ENCODE peak calls at places on chromosome 17, in eight cellular contexts. One of them, this sample, is unnamed.

GRCh38 chr17:19238167-19238505 is 970 bp downstream of the EPN2 start:
- DNase-seq in ovary: peak; percentile 42
- DNase-seq in heart right ventricle: peak; percentile 36
- DNase-seq in body of pancreas: peak; percentile 44
- DNase-seq in fibroblast of lung: no peak
- DNase-seq in right lobe of liver: peak; percentile 65
- DNase-seq in esophagus squamous epithelium: no peak
- DNase-seq in GM12878: no peak
- DNase-seq in this sample: peak; percentile 75

GRCh38 chr17:40605301-40605700 is 40.0 kb upstream of the CCR7 start:
- DNase-seq in ovary: no peak
- DNase-seq in heart right ventricle: no peak
- DNase-seq in body of pancreas: no peak
- DNase-seq in fibroblast of lung: no peak
- DNase-seq in right lobe of liver: no peak
- DNase-seq in esophagus squamous epithelium: no peak
- DNase-seq in GM12878: no peak
- DNase-seq in this sample: no peak

GRCh38 chr17:67689534-67690177 is 28.1 kb upstream of the NOL11 start:
- DNase-seq in ovary: peak; percentile 71
- DNase-seq in heart right ventricle: peak; percentile 73
- DNase-seq in body of pancreas: peak; percentile 76
- DNase-seq in fibroblast of lung: peak; percentile 48
- DNase-seq in right lobe of liver: peak; percentile 51
- DNase-seq in esophagus squamous epithelium: no peak
- DNase-seq in GM12878: peak; percentile 37
- DNase-seq in this sample: no peak

GRCh38 chr17:70564006-70564620 is 394.8 kb downstream of the KCNJ2 start:
- DNase-seq in ovary: no peak
- DNase-seq in heart right ventricle: no peak
- DNase-seq in body of pancreas: no peak
- DNase-seq in fibroblast of lung: peak; percentile 55
- DNase-seq in right lobe of liver: no peak
- DNase-seq in esophagus squamous epithelium: no peak
- DNase-seq in GM12878: no peak
- DNase-seq in this sample: no peak

GRCh38 chr17:50560931-50561750 is 626 bp downstream of the CACNA1G start:
- DNase-seq in ovary: peak; percentile 64
- DNase-seq in heart right ventricle: no peak
- DNase-seq in body of pancreas: no peak
- DNase-seq in fibroblast of lung: no peak
- DNase-seq in right lobe of liver: no peak
- DNase-seq in esophagus squamous epithelium: no peak
- DNase-seq in GM12878: no peak
- DNase-seq in this sample: peak; percentile 20

GRCh38 chr17:5379351-5380107 is 39.9 kb downstream of the NUP88 start:
- DNase-seq in ovary: no peak
- DNase-seq in heart right ventricle: no peak
- DNase-seq in body of pancreas: no peak
- DNase-seq in fibroblast of lung: no peak
- DNase-seq in right lobe of liver: no peak
- DNase-seq in esophagus squamous epithelium: no peak
- DNase-seq in GM12878: no peak
- DNase-seq in this sample: no peak

GRCh38 chr17:78109489-78109761 is 19.1 kb downstream of the TMC6 start:
- DNase-seq in ovary: no peak
- DNase-seq in heart right ventricle: no peak
- DNase-seq in body of pancreas: no peak
- DNase-seq in fibroblast of lung: no peak
- DNase-seq in right lobe of liver: no peak
- DNase-seq in esophagus squamous epithelium: no peak
- DNase-seq in GM12878: no peak
- DNase-seq in this sample: no peak

GRCh38 chr17:78058001-78058400 is 70.6 kb downstream of the TMC6 start:
- DNase-seq in ovary: no peak
- DNase-seq in heart right ventricle: no peak
- DNase-seq in body of pancreas: no peak
- DNase-seq in fibroblast of lung: no peak
- DNase-seq in right lobe of liver: no peak
- DNase-seq in esophagus squamous epithelium: no peak
- DNase-seq in GM12878: no peak
- DNase-seq in this sample: no peak

GRCh38 chr17:55420776-55421178 is 858 bp downstream of the MMD start:
- DNase-seq in ovary: peak; percentile 45
- DNase-seq in heart right ventricle: peak; percentile 54
- DNase-seq in body of pancreas: peak; percentile 32
- DNase-seq in fibroblast of lung: peak; percentile 19
- DNase-seq in right lobe of liver: peak; percentile 64
- DNase-seq in esophagus squamous epithelium: no peak
- DNase-seq in GM12878: no peak
- DNase-seq in this sample: peak; percentile 81

GRCh38 chr17:56142325-56142724 is 10.9 kb upstream of the ANKFN1 start:
- DNase-seq in ovary: no peak
- DNase-seq in heart right ventricle: no peak
- DNase-seq in body of pancreas: peak; percentile 25
- DNase-seq in fibroblast of lung: peak; percentile 95
- DNase-seq in right lobe of liver: no peak
- DNase-seq in esophagus squamous epithelium: no peak
- DNase-seq in GM12878: no peak
- DNase-seq in this sample: no peak

GRCh38 chr17:49577651-49577935 is 1.9 kb downstream of the NXPH3 start:
- DNase-seq in ovary: no peak
- DNase-seq in heart right ventricle: no peak
- DNase-seq in body of pancreas: no peak
- DNase-seq in fibroblast of lung: no peak
- DNase-seq in right lobe of liver: no peak
- DNase-seq in esophagus squamous epithelium: no peak
- DNase-seq in GM12878: no peak
- DNase-seq in this sample: no peak

GRCh38 chr17:1709403-1709891 is 730 bp downstream of the TLCD2 start:
- DNase-seq in ovary: peak; percentile 57
- DNase-seq in heart right ventricle: no peak
- DNase-seq in body of pancreas: no peak
- DNase-seq in fibroblast of lung: peak; percentile 29
- DNase-seq in right lobe of liver: no peak
- DNase-seq in esophagus squamous epithelium: no peak
- DNase-seq in GM12878: no peak
- DNase-seq in this sample: no peak

GRCh38 chr17:39747745-39748144 is 10.0 kb downstream of the GRB7 start:
- DNase-seq in ovary: no peak
- DNase-seq in heart right ventricle: no peak
- DNase-seq in body of pancreas: no peak
- DNase-seq in fibroblast of lung: no peak
- DNase-seq in right lobe of liver: no peak
- DNase-seq in esophagus squamous epithelium: no peak
- DNase-seq in GM12878: no peak
- DNase-seq in this sample: no peak

GRCh38 chr17:67477687-67478086 is 100.6 kb downstream of the PITPNC1 start:
- DNase-seq in ovary: no peak
- DNase-seq in heart right ventricle: no peak
- DNase-seq in body of pancreas: no peak
- DNase-seq in fibroblast of lung: peak; percentile 69
- DNase-seq in right lobe of liver: no peak
- DNase-seq in esophagus squamous epithelium: no peak
- DNase-seq in GM12878: no peak
- DNase-seq in this sample: no peak

GRCh38 chr17:64340557-64340956 is 50.1 kb downstream of the PECAM1 start:
- DNase-seq in ovary: no peak
- DNase-seq in heart right ventricle: no peak
- DNase-seq in body of pancreas: no peak
- DNase-seq in fibroblast of lung: no peak
- DNase-seq in right lobe of liver: no peak
- DNase-seq in esophagus squamous epithelium: no peak
- DNase-seq in GM12878: no peak
- DNase-seq in this sample: no peak

GRCh38 chr17:77768475-77768874 is 190.0 kb upstream of the TNRC6C start:
- DNase-seq in ovary: no peak
- DNase-seq in heart right ventricle: no peak
- DNase-seq in body of pancreas: no peak
- DNase-seq in fibroblast of lung: no peak
- DNase-seq in right lobe of liver: no peak
- DNase-seq in esophagus squamous epithelium: no peak
- DNase-seq in GM12878: no peak
- DNase-seq in this sample: no peak

GRCh38 chr17:1713878-1714487 is 3.8 kb upstream of the TLCD2 start:
- DNase-seq in ovary: peak; percentile 64
- DNase-seq in heart right ventricle: no peak
- DNase-seq in body of pancreas: peak; percentile 67
- DNase-seq in fibroblast of lung: peak; percentile 24
- DNase-seq in right lobe of liver: no peak
- DNase-seq in esophagus squamous epithelium: no peak
- DNase-seq in GM12878: no peak
- DNase-seq in this sample: peak; percentile 64

GRCh38 chr17:79622201-79622601 is 11.3 kb upstream of the RBFOX3 start:
- DNase-seq in ovary: peak; percentile 3
- DNase-seq in heart right ventricle: peak; percentile 2
- DNase-seq in body of pancreas: no peak
- DNase-seq in fibroblast of lung: no peak
- DNase-seq in right lobe of liver: peak; percentile 24
- DNase-seq in esophagus squamous epithelium: no peak
- DNase-seq in GM12878: no peak
- DNase-seq in this sample: peak; percentile 50

GRCh38 chr17:35433075-35433894 is 985 bp upstream of the SLFN12 start:
- DNase-seq in ovary: peak; percentile 83
- DNase-seq in heart right ventricle: peak; percentile 84
- DNase-seq in body of pancreas: peak; percentile 87
- DNase-seq in fibroblast of lung: peak; percentile 100
- DNase-seq in right lobe of liver: peak; percentile 56
- DNase-seq in esophagus squamous epithelium: no peak
- DNase-seq in GM12878: peak; percentile 40
- DNase-seq in this sample: peak; percentile 79

GRCh38 chr17:50914510-50914849 is 48.3 kb upstream of the TOB1 start:
- DNase-seq in ovary: no peak
- DNase-seq in heart right ventricle: no peak
- DNase-seq in body of pancreas: no peak
- DNase-seq in fibroblast of lung: no peak
- DNase-seq in right lobe of liver: no peak
- DNase-seq in esophagus squamous epithelium: no peak
- DNase-seq in GM12878: no peak
- DNase-seq in this sample: no peak

GRCh38 chr17:81667754-81668153 is 1.2 kb downstream of the CCDC137 start:
- DNase-seq in ovary: no peak
- DNase-seq in heart right ventricle: no peak
- DNase-seq in body of pancreas: no peak
- DNase-seq in fibroblast of lung: no peak
- DNase-seq in right lobe of liver: no peak
- DNase-seq in esophagus squamous epithelium: no peak
- DNase-seq in GM12878: no peak
- DNase-seq in this sample: no peak

GRCh38 chr17:20223808-20224328 is 214.7 kb downstream of the SPECC1 start:
- DNase-seq in ovary: no peak
- DNase-seq in heart right ventricle: no peak
- DNase-seq in body of pancreas: no peak
- DNase-seq in fibroblast of lung: peak; percentile 36
- DNase-seq in right lobe of liver: no peak
- DNase-seq in esophagus squamous epithelium: no peak
- DNase-seq in GM12878: no peak
- DNase-seq in this sample: no peak

GRCh38 chr17:61247438-61247837 is 152.2 kb upstream of the TBX2 start:
- DNase-seq in ovary: no peak
- DNase-seq in heart right ventricle: peak; percentile 38
- DNase-seq in body of pancreas: peak; percentile 14
- DNase-seq in fibroblast of lung: peak; percentile 95
- DNase-seq in right lobe of liver: no peak
- DNase-seq in esophagus squamous epithelium: no peak
- DNase-seq in GM12878: no peak
- DNase-seq in this sample: no peak

GRCh38 chr17:27668488-27668823 is 37.5 kb downstream of the LGALS9 start:
- DNase-seq in ovary: no peak
- DNase-seq in heart right ventricle: no peak
- DNase-seq in body of pancreas: no peak
- DNase-seq in fibroblast of lung: no peak
- DNase-seq in right lobe of liver: no peak
- DNase-seq in esophagus squamous epithelium: no peak
- DNase-seq in GM12878: no peak
- DNase-seq in this sample: no peak

GRCh38 chr17:3553419-3554401 is 3.9 kb downstream of the TRPV3 start:
- DNase-seq in ovary: no peak
- DNase-seq in heart right ventricle: no peak
- DNase-seq in body of pancreas: no peak
- DNase-seq in fibroblast of lung: no peak
- DNase-seq in right lobe of liver: no peak
- DNase-seq in esophagus squamous epithelium: no peak
- DNase-seq in GM12878: no peak
- DNase-seq in this sample: no peak

GRCh38 chr17:7840875-7841274 is 6.9 kb downstream of the KDM6B start:
- DNase-seq in ovary: no peak
- DNase-seq in heart right ventricle: no peak
- DNase-seq in body of pancreas: no peak
- DNase-seq in fibroblast of lung: no peak
- DNase-seq in right lobe of liver: no peak
- DNase-seq in esophagus squamous epithelium: no peak
- DNase-seq in GM12878: no peak
- DNase-seq in this sample: no peak
- H3K4me1 ChIP-seq in ovary: peaks cover 17% of the 10 kb centered on the region
- H3K4me1 ChIP-seq in heart right ventricle: peaks cover 70% of the 10 kb centered on the region
- H3K4me1 ChIP-seq in body of pancreas: peaks cover 62% of the 10 kb centered on the region
- H3K4me1 ChIP-seq in fibroblast of lung: peaks cover 32% of the 10 kb centered on the region
- H3K4me1 ChIP-seq in right lobe of liver: no peaks in the 10 kb centered on the region
- H3K4me1 ChIP-seq in esophagus squamous epithelium: peaks cover 45% of the 10 kb centered on the region
- H3K4me1 ChIP-seq in GM12878: peaks cover 41% of the 10 kb centered on the region
- H3K4me1 ChIP-seq in this sample: peaks cover 12% of the 10 kb centered on the region

GRCh38 chr17:58338454-58338841 is 9.9 kb upstream of the TSPOAP1 start:
- DNase-seq in ovary: no peak
- DNase-seq in heart right ventricle: no peak
- DNase-seq in body of pancreas: no peak
- DNase-seq in fibroblast of lung: no peak
- DNase-seq in right lobe of liver: no peak
- DNase-seq in esophagus squamous epithelium: no peak
- DNase-seq in GM12878: no peak
- DNase-seq in this sample: no peak
- H3K4me3 ChIP-seq in ovary: no peak overlapping the region
- H3K4me3 ChIP-seq in heart right ventricle: peak overlapping the region; percentile 82
- H3K4me3 ChIP-seq in body of pancreas: no peak overlapping the region
- H3K4me3 ChIP-seq in fibroblast of lung: no peak overlapping the region
- H3K4me3 ChIP-seq in right lobe of liver: no peak overlapping the region
- H3K4me3 ChIP-seq in esophagus squamous epithelium: no peak overlapping the region
- H3K4me3 ChIP-seq in GM12878: peak overlapping the region; percentile 81
- H3K4me3 ChIP-seq in this sample: no peak overlapping the region

GRCh38 chr17:28953444-28954118 is 2.3 kb upstream of the PHF12 start:
- DNase-seq in ovary: peak; percentile 66
- DNase-seq in heart right ventricle: peak; percentile 52
- DNase-seq in body of pancreas: peak; percentile 48
- DNase-seq in fibroblast of lung: peak; percentile 43
- DNase-seq in right lobe of liver: peak; percentile 64
- DNase-seq in esophagus squamous epithelium: no peak
- DNase-seq in GM12878: no peak
- DNase-seq in this sample: peak; percentile 49
- H3K27ac ChIP-seq in ovary: no peak overlapping the region
- H3K27ac ChIP-seq in heart right ventricle: peak overlapping the region; percentile 44
- H3K27ac ChIP-seq in body of pancreas: no peak overlapping the region
- H3K27ac ChIP-seq in fibroblast of lung: no peak overlapping the region
- H3K27ac ChIP-seq in right lobe of liver: no peak overlapping the region
- H3K27ac ChIP-seq in esophagus squamous epithelium: no peak overlapping the region
- H3K27ac ChIP-seq in GM12878: no peak overlapping the region
- H3K27ac ChIP-seq in this sample: no peak overlapping the region

DNA sequence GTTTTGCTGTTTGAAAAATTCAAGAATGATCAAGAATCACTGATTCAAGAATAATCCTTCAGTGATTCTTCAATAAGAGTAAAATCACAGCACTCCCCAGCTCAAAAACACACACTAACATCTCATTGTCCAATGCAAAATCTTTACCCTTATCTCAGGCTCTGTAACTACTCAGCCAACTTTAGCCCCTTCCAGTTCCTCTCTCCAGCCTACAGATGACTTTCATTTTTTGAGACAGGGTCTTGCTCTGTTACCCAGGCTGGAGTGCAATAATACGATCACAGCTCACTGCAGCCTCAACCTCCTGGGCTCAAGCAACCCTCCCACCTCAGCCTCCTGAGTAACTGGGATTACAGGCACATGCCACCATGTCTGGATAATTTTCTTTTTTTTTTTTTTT is 25.0 kb downstream of the STAT3 start:
- DNase-seq in ovary: no peak
- DNase-seq in heart right ventricle: no peak
- DNase-seq in body of pancreas: no peak
- DNase-seq in fibroblast of lung: no peak
- DNase-seq in right lobe of liver: no peak
- DNase-seq in esophagus squamous epithelium: no peak
- DNase-seq in GM12878: no peak
- DNase-seq in this sample: no peak
- H3K4me1 ChIP-seq in ovary: peaks cover 16% of the 10 kb centered on the region
- H3K4me1 ChIP-seq in heart right ventricle: peaks cover 92% of the 10 kb centered on the region
- H3K4me1 ChIP-seq in body of pancreas: peaks cover 41% of the 10 kb centered on the region
- H3K4me1 ChIP-seq in fibroblast of lung: no peaks in the 10 kb centered on the region
- H3K4me1 ChIP-seq in right lobe of liver: peaks cover 5% of the 10 kb centered on the region
- H3K4me1 ChIP-seq in esophagus squamous epithelium: peaks cover 17% of the 10 kb centered on the region
- H3K4me1 ChIP-seq in GM12878: peaks cover 32% of the 10 kb centered on the region
- H3K4me1 ChIP-seq in this sample: peaks cover 36% of the 10 kb centered on the region